ENCODE peak calls at places on chromosomes 11 and 22, in nine cellular contexts. E, C, F, W, U, N, R, G and M are unnamed samples.

GRCh38 chr11:66330931-66331330 is 5.3 kb downstream of the RIN1 start:
- DNase-seq in G (no peak), R (no peak), U (no peak), F (no peak), N (no peak), W (no peak), E (no peak), C (no peak), M (no peak)

GRCh38 chr11:36130401-36130800 is 158.8 kb downstream of the COMMD9 start:
- DNase-seq in N (no peak), F (peak), E (peak), G (no peak), W (no peak), U (no peak), C (no peak), R (peak), M (no peak)

GRCh38 chr11:62242021-62242420 is at the start of gene SCGB1D2:
- DNase-seq in W (no peak), F (no peak), C (no peak), N (no peak), E (no peak), U (no peak), R (peak), G (no peak), M (no peak)

GRCh38 chr11:60769811-60770210 is 13.1 kb downstream of the MS4A15 start:
- DNase-seq in W (no peak), N (no peak), E (no peak), G (no peak), R (no peak), F (no peak), C (no peak), U (no peak), M (no peak)

GRCh38 chr11:59574467-59574866 is 41.1 kb downstream of the OSBP start:
- DNase-seq in W (no peak), N (no peak), G (no peak), U (no peak), C (no peak), F (no peak), R (no peak), E (peak), M (no peak)

GRCh38 chr22:49547751-49548239 is 279.9 kb downstream of the BRD1 start:
- DNase-seq in E (no peak), N (no peak), W (no peak), R (no peak), U (no peak), C (no peak), F (no peak), G (no peak), M (no peak)

GRCh38 chr11:46845440-46845739 is 690 bp downstream of the CKAP5 start:
- DNase-seq in E (no peak), F (peak), N (no peak), G (no peak), U (no peak), C (no peak), R (no peak), W (no peak), M (no peak)

GRCh38 chr22:43424865-43425630 is 13.2 kb downstream of the MPPED1 start:
- DNase-seq in F (no peak), W (no peak), C (no peak), R (no peak), U (no peak), E (no peak), N (no peak), G (no peak), M (no peak)

GRCh38 chr22:20469110-20469855 is 26.3 kb downstream of the KLHL22 start:
- DNase-seq in U (no peak), F (no peak), N (no peak), E (no peak), C (no peak), R (no peak), G (no peak), W (no peak), M (no peak)